ENCODE peak calls at places on chromosomes 11 and 22, in eight cellular contexts. L, J, D, K, H, F, U and A are unnamed samples.

GRCh38 chr11:114196994-114197702 is 99.1 kb upstream of the NNMT start:
- DNase-seq in J (no peak), H (no peak), F (no peak), L (no peak), D (no peak), K (no peak), U (no peak), A (peak)

GRCh38 chr11:7638710-7639642 is 34.3 kb downstream of the CYB5R2 start:
- DNase-seq in F (no peak), U (no peak), D (no peak), H (no peak), J (no peak), L (no peak), K (no peak), A (no peak)

GRCh38 chr22:35124674-35125219 is 58.8 kb downstream of the ISX start:
- DNase-seq in U (no peak), F (no peak), K (no peak), J (no peak), D (no peak), L (no peak), H (no peak), A (no peak)

GRCh38 chr11:64208796-64209562 is 2.5 kb downstream of the FERMT3 start:
- DNase-seq in F (no peak), H (no peak), L (no peak), K (no peak), J (no peak), D (no peak), U (no peak), A (no peak)

GRCh38 chr11:129315781-129316579 is 59.7 kb upstream of the BARX2 start:
- DNase-seq in J (no peak), L (no peak), F (no peak), H (no peak), D (no peak), K (no peak), U (no peak), A (no peak)

GRCh38 chr22:25404556-25404922 is 159.9 kb upstream of the GRK3 start:
- DNase-seq in D (no peak), L (no peak), K (no peak), H (peak), J (no peak), U (peak), F (no peak), A (no peak)

GRCh38 chr11:3073029-3073435 is 15.8 kb upstream of the CARS1 start:
- DNase-seq in U (peak), L (peak), F (no peak), H (peak), D (no peak), K (no peak), J (no peak), A (peak)

GRCh38 chr11:8038393-8038792 is 42.6 kb upstream of the TUB start:
- DNase-seq in F (no peak), D (no peak), J (no peak), U (no peak), H (no peak), L (no peak), K (no peak), A (no peak)

GRCh38 chr11:61743486-61744095 is 8.8 kb upstream of the MYRF start:
- DNase-seq in J (no peak), F (no peak), L (no peak), H (no peak), U (no peak), D (no peak), K (no peak), A (no peak)

GRCh38 chr11:63375434-63375833 is 5.8 kb downstream of the SLC22A9 start:
- DNase-seq in F (no peak), L (no peak), K (no peak), H (no peak), U (no peak), J (no peak), D (no peak), A (no peak)

GRCh38 chr11:79860336-79860735 is 419.5 kb upstream of the TENM4 start:
- DNase-seq in J (no peak), D (no peak), K (no peak), U (no peak), F (no peak), L (no peak), H (no peak), A (no peak)

GRCh38 chr22:30047364-30047738 is 32.9 kb upstream of the HORMAD2 start:
- DNase-seq in H (peak), J (no peak), F (peak), D (no peak), L (no peak), K (peak), U (no peak), A (peak)

GRCh38 chr11:58805065-58805464 is 39.4 kb downstream of the GLYATL2 start:
- DNase-seq in J (no peak), K (no peak), H (peak), D (no peak), F (no peak), U (peak), L (no peak), A (peak)

GRCh38 chr22:43992331-43992821 is 31.7 kb upstream of the PARVB start:
- DNase-seq in D (no peak), F (no peak), L (no peak), J (peak), U (peak), K (no peak), H (peak), A (peak)

GRCh38 chr22:17369553-17370035 is 334 bp downstream of the CECR2 start:
- DNase-seq in H (peak), D (no peak), U (peak), J (no peak), L (no peak), F (peak), K (no peak), A (no peak)

GRCh38 chr22:43438666-43439347 is 27.0 kb downstream of the MPPED1 start:
- DNase-seq in J (no peak), L (no peak), D (no peak), F (no peak), H (no peak), K (no peak), U (no peak), A (no peak)

GRCh38 chr11:65698205-65698604 is 13.8 kb upstream of the KAT5 start:
- DNase-seq in D (no peak), L (no peak), J (no peak), F (no peak), H (peak), U (no peak), K (no peak), A (no peak)

GRCh38 chr11:76699461-76700091 is 29.0 kb upstream of the LRRC32 start:
- DNase-seq in D (no peak), L (no peak), F (no peak), U (peak), H (peak), K (no peak), J (no peak), A (peak)

GRCh38 chr11:85756401-85757200 is 54.3 kb downstream of the SYTL2 start:
- DNase-seq in U (no peak), H (no peak), L (no peak), D (no peak), J (no peak), K (peak), F (peak), A (no peak)

GRCh38 chr11:3155691-3156258 is 9.3 kb downstream of the OSBPL5 start:
- DNase-seq in F (no peak), K (no peak), J (peak), H (peak), L (no peak), D (no peak), U (peak), A (peak)

GRCh38 chr22:20862540-20862939 is 3.7 kb downstream of the SNAP29 start:
- DNase-seq in L (no peak), H (no peak), J (no peak), K (no peak), D (no peak), F (no peak), U (no peak), A (no peak)

GRCh38 chr11:62548545-62549335 is 2.1 kb upstream of the AHNAK start:
- DNase-seq in H (peak), U (no peak), D (no peak), K (no peak), F (no peak), J (no peak), L (no peak), A (no peak)

GRCh38 chr22:35587447-35587870 is 29.7 kb downstream of the MB start:
- DNase-seq in H (no peak), D (no peak), L (no peak), J (no peak), F (no peak), K (no peak), U (peak), A (no peak)

GRCh38 chr11:78540276-78540675 is 34.4 kb downstream of the NARS2 start:
- DNase-seq in H (no peak), L (no peak), F (no peak), J (no peak), K (no peak), D (no peak), U (no peak), A (no peak)

GRCh38 chr11:44987506-44987905 is 36.8 kb upstream of the TP53I11 start:
- DNase-seq in J (no peak), U (no peak), D (no peak), K (no peak), H (no peak), F (no peak), L (no peak), A (no peak)

GRCh38 chr11:77130763-77131513 is 2.9 kb downstream of the MYO7A start:
- DNase-seq in U (no peak), H (no peak), D (no peak), L (peak), F (no peak), K (no peak), J (no peak), A (peak)

GRCh38 chr22:31148953-31149627 is 8.8 kb upstream of the PLA2G3 start:
- DNase-seq in J (no peak), H (peak), U (peak), F (peak), K (no peak), L (no peak), D (peak), A (peak)

GRCh38 chr11:35629914-35630313 is 11.7 kb downstream of the FJX1 start:
- DNase-seq in F (no peak), U (peak), D (peak), L (peak), K (no peak), J (peak), H (peak), A (peak)

GRCh38 chr11:69869311-69869939 is 50.2 kb upstream of the FGF3 start:
- DNase-seq in D (no peak), J (no peak), H (no peak), F (no peak), U (no peak), K (no peak), L (no peak), A (no peak)

GRCh38 chr11:73157141-73158010 is 15.3 kb upstream of the FCHSD2 start:
- DNase-seq in K (no peak), D (peak), F (no peak), L (no peak), U (peak), H (peak), J (peak), A (peak)
- H3K4me3 ChIP-seq in K (no peak), D (no peak), F (no peak), L (no peak), U (no peak), H (no peak), J (no peak), A (no peak)

GRCh38 chr11:57462597-57462996 is 2.3 kb downstream of the RTN4RL2 start:
- DNase-seq in U (no peak), F (no peak), J (no peak), H (no peak), K (no peak), D (no peak), L (no peak), A (no peak)

GRCh38 chr11:57464343-57465181 is 4.2 kb downstream of the RTN4RL2 start:
- DNase-seq in L (no peak), J (no peak), K (no peak), F (no peak), U (no peak), D (no peak), H (no peak), A (peak)

GRCh38 chr11:57461841-57462489 is 1.6 kb downstream of the RTN4RL2 start:
- DNase-seq in K (no peak), H (no peak), F (no peak), D (no peak), U (no peak), L (no peak), J (no peak), A (no peak)

GRCh38 chr11:57460756-57461749 is 725 bp downstream of the RTN4RL2 start:
- DNase-seq in F (peak), D (no peak), L (no peak), J (no peak), H (no peak), U (no peak), K (no peak), A (no peak)

GRCh38 chr11:57463596-57464342 is 3.4 kb downstream of the RTN4RL2 start:
- DNase-seq in U (no peak), D (no peak), H (no peak), J (no peak), K (no peak), L (no peak), F (no peak), A (no peak)
- H3K4me3 ChIP-seq in U (no peak), D (no peak), H (no peak), J (no peak), K (no peak), L (no peak), F (no peak), A (no peak)

GRCh38 chr22:22773427-22773826 is 114.2 kb upstream of the IGLL5 start:
- DNase-seq in L (no peak), F (no peak), U (no peak), D (no peak), J (no peak), H (no peak), K (no peak), A (no peak)
- H3K4me3 ChIP-seq in L (no peak), F (no peak), U (no peak), D (no peak), J (no peak), H (no peak), K (no peak), A (no peak)

DNA sequence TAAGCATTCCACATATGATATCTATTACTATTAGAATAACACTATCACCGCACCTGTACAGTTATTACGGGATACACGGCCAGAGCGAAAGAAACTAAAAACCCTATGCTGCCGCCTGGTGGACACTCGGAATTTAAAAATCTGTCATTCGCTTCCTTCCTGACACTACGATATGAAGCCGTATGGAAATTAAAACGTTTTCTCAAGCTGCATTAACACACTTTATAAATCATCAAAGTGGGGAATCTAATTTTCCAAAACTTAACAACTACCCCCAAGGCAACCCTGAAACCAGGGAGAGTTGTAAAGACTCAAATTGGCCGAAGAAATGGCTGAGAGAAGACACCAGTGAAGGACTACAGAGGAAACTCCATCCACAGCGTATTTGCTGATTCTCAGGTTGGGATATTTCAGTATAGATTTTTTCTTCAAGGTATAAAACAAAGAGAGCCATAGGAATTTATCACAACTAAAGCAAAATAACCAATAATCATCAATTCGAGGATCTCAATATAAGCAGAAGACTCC is 1.4 kb downstream of the CCDC73 start:
- DNase-seq in U (peak), J (peak), L (no peak), F (peak), D (no peak), H (peak), K (peak), A (peak)
- H3K4me3 ChIP-seq in U (peak), J (no peak), L (peak), F (no peak), D (no peak), H (no peak), K (peak), A (no peak)